ENCODE peak calls at places on chromosomes 6 and 20, in seven cellular contexts. M is neuronal stem cell, Y is mesenchymal stem cell, H is H9, X is trophoblast cell, Z is mesendoderm, L is H1. D is an unnamed sample.
A peak's percentile ranks its signal among the peaks of the same experiment; 100 is the strongest.

GRCh38 chr6:110939429-110939828 is 19.1 kb upstream of the GTF3C6 start:
- DNase-seq in Y (no peak), M (no peak), X (no peak), L (no peak), H (no peak), Z (no peak), D (no peak)

GRCh38 chr6:35128496-35128895 is 12.6 kb downstream of the TCP11 start:
- DNase-seq in X (no peak), H (no peak), Z (peak; percentile 23), M (no peak), Y (no peak), L (no peak), D (peak; percentile 59)

GRCh38 chr6:121533321-121533841 is 97.9 kb downstream of the GJA1 start:
- DNase-seq in Y (no peak), H (no peak), Z (no peak), M (no peak), L (no peak), X (no peak), D (no peak)

GRCh38 chr6:34182751-34183531 is 37.1 kb upstream of the GRM4 start:
- DNase-seq in Y (no peak), Z (peak; percentile 59), M (no peak), X (peak; percentile 17), L (no peak), H (no peak), D (no peak)

GRCh38 chr20:61024390-61024789 is 227.7 kb upstream of the CDH4 start:
- DNase-seq in Z (no peak), Y (no peak), X (no peak), H (no peak), L (no peak), M (no peak), D (no peak)

GRCh38 chr20:46551508-46552280 is 1.2 kb upstream of the OCSTAMP start:
- DNase-seq in Z (peak; percentile 34), M (no peak), L (no peak), X (peak; percentile 3), H (no peak), Y (no peak), D (no peak)

GRCh38 chr6:47209632-47210031 is 100.1 kb downstream of the TNFRSF21 start:
- DNase-seq in H (no peak), Y (peak; percentile 51), L (no peak), Z (peak; percentile 75), X (peak; percentile 68), M (no peak), D (peak; percentile 70)

GRCh38 chr6:72940265-72940664 is 285.0 kb downstream of the KHDC1L start:
- DNase-seq in L (no peak), H (no peak), Z (no peak), M (no peak), Y (no peak), X (no peak), D (no peak)

GRCh38 chr20:40497781-40498691 is 191.0 kb downstream of the MAFB start:
- DNase-seq in L (no peak), Z (no peak), Y (peak; percentile 73), X (peak; percentile 30), M (no peak), H (no peak), D (no peak)

GRCh38 chr20:33575302-33575701 is 85.4 kb downstream of the CBFA2T2 start:
- DNase-seq in Y (no peak), M (no peak), L (no peak), Z (no peak), H (no peak), X (no peak), D (no peak)

GRCh38 chr20:38725458-38725958 is 1.2 kb downstream of the SLC32A1 start:
- DNase-seq in X (no peak), H (no peak), L (no peak), Z (no peak), M (no peak), Y (no peak), D (no peak)

GRCh38 chr20:35947489-35947888 is 6.8 kb downstream of the SCAND1 start:
- DNase-seq in Y (peak; percentile 20), X (no peak), H (peak; percentile 79), Z (peak; percentile 80), L (peak; percentile 60), M (no peak), D (peak; percentile 4)

GRCh38 chr6:123962508-123962907 is 158.8 kb downstream of the NKAIN2 start:
- DNase-seq in Y (no peak), M (no peak), H (no peak), X (no peak), Z (no peak), L (no peak), D (no peak)

GRCh38 chr6:134757911-134758361 is 192.0 kb downstream of the ALDH8A1 start:
- DNase-seq in L (no peak), Y (peak; percentile 18), H (no peak), M (no peak), X (peak; percentile 52), Z (peak; percentile 8), D (no peak)

GRCh38 chr6:122223251-122223650 is 176.2 kb upstream of the HSF2 start:
- DNase-seq in X (no peak), M (no peak), Z (no peak), H (no peak), Y (no peak), L (no peak), D (no peak)

GRCh38 chr6:13332349-13332706 is 4.0 kb upstream of the TBC1D7 start:
- DNase-seq in Z (no peak), X (no peak), H (no peak), Y (no peak), M (no peak), L (no peak), D (no peak)

GRCh38 chr6:146028250-146028789 is 542 bp upstream of the GRM1 start:
- DNase-seq in Y (peak; percentile 60), L (no peak), H (peak; percentile 82), X (peak; percentile 80), M (peak; percentile 77), Z (peak; percentile 75), D (peak; percentile 42)

GRCh38 chr6:118260833-118261232 is 287.3 kb upstream of the PLN start:
- DNase-seq in M (no peak), H (no peak), Y (no peak), X (no peak), L (no peak), Z (no peak), D (no peak)

GRCh38 chr6:456358-456857 is 64.9 kb downstream of the IRF4 start:
- DNase-seq in H (peak; percentile 52), M (no peak), Z (peak; percentile 81), X (no peak), Y (no peak), L (no peak), D (no peak)

GRCh38 chr20:10074513-10074912 is 39.7 kb downstream of the ANKEF1 start:
- DNase-seq in Z (no peak), L (no peak), H (no peak), X (peak; percentile 44), Y (peak; percentile 81), M (no peak), D (peak; percentile 90)

GRCh38 chr6:149716584-149716983 is 1.3 kb downstream of the LATS1 start:
- DNase-seq in L (no peak), H (no peak), X (no peak), M (no peak), Z (no peak), Y (peak; percentile 14), D (peak; percentile 20)

GRCh38 chr6:89528865-89529264 is 95.9 kb downstream of the ANKRD6 start:
- DNase-seq in Z (no peak), Y (no peak), L (no peak), X (peak; percentile 53), M (no peak), H (no peak), D (no peak)

GRCh38 chr6:148501178-148501590 is 158.5 kb downstream of the SASH1 start:
- DNase-seq in M (no peak), Z (no peak), H (no peak), X (peak; percentile 63), L (no peak), Y (peak; percentile 96), D (peak; percentile 80)

GRCh38 chr20:45036044-45036755 is 64.7 kb downstream of the KCNS1 start:
- DNase-seq in X (peak; percentile 70), H (no peak), Z (no peak), Y (peak; percentile 75), L (no peak), M (no peak), D (peak; percentile 80)

DNA sequence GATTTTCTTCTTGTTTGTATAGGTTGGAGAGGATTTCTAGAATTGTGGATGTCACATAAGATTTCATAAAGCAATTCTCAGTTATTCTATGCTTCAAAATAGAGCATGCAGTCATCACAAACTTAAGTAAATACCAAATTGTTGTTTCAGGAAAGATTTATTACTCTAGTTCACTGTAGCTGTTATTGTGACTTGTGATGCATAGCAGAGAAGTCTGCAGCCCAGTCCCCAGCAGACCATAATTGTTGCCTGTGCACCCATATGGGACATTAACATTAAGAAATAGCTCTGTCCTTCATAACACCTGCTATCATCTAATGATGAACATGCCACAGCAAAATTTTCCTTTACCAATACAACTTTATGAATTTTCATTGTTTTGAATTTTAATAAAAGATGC is 228.0 kb upstream of the FAM83B start:
- DNase-seq in Y (peak; percentile 2), M (no peak), Z (no peak), H (no peak), X (no peak), L (no peak), D (no peak)
- H3K18ac ChIP-seq in Y (no peak overlapping the region), M (no peak overlapping the region), Z (no peak overlapping the region), H (no peak overlapping the region), X (no peak overlapping the region), L (no peak overlapping the region), D (peak overlapping the region; percentile 61)

GRCh38 chr6:139744038-139744437 is 369.6 kb upstream of the CITED2 start:
- DNase-seq in X (no peak), Y (no peak), M (no peak), Z (no peak), L (no peak), H (no peak), D (no peak)
- H3K18ac ChIP-seq in X (no peak overlapping the region), Y (no peak overlapping the region), M (no peak overlapping the region), Z (no peak overlapping the region), L (no peak overlapping the region), H (no peak overlapping the region), D (peak overlapping the region; percentile 86)

DNA sequence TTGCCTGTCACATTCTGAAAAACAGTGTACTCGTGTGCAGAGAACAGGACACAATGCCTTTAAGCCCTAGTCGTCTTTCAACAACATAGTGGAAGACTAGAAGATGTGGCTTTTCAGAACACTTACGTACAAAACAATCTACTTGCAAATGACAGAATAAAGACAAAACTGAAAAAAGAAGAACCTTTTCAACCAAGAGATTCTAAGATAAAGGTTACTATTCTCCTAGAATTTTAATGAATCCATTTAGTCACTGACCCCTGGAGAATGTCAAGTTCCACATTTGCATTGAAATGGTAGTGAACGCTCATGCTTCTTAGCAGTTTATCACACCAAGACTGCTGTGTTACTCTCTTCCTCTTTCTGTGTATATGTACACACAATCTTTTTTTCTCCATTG is 220.7 kb upstream of the NRSN1 start:
- DNase-seq in M (no peak), L (no peak), H (no peak), X (no peak), Y (no peak), Z (no peak), D (no peak)
- H3K18ac ChIP-seq in M (no peak overlapping the region), L (no peak overlapping the region), H (no peak overlapping the region), X (no peak overlapping the region), Y (no peak overlapping the region), Z (no peak overlapping the region), D (no peak overlapping the region)

DNA sequence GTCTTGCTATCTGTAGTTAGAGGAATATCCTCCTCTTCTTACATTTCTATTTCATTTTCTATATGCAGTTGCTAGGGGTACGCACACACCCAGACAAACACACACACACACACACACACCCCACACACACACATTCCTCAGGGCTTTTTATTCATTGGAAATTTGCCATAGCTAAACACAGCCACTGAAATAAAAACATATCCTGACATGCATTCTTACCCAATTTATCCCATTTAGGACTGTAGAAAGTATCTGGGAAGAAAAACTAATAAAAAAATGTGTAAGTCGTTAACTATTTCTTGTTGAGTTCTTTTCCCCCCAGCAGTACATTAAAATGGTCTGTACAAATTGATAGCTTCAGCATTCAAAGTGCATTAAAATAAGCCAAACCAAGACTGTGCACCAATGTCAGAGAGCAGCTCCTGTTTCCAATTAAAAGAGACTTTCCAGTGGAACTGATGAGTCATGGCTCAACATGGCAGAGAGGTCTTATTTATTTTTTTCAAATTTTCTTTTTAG is 357.9 kb upstream of the AGPAT4 start:
- DNase-seq in L (no peak), H (no peak), Y (no peak), M (no peak), X (no peak), Z (no peak), D (no peak)
- H3K18ac ChIP-seq in L (no peak overlapping the region), H (no peak overlapping the region), Y (no peak overlapping the region), M (no peak overlapping the region), X (no peak overlapping the region), Z (no peak overlapping the region), D (no peak overlapping the region)

D was measured in IMR-90.